ENCODE peak calls at places on chromosome 13, in ten cellular contexts. One of them, this sample, is unnamed.

GRCh38 chr13:24650157-24650556 is 30.1 kb upstream of the ATP12A start:
- DNase-seq in Karpas-422: no peak
- DNase-seq in AG04450: no peak
- DNase-seq in HTR-8/SVneo: no peak
- DNase-seq in trophoblast cell: no peak
- DNase-seq in RWPE2: no peak
- DNase-seq in midbrain: no peak
- DNase-seq in T-helper 9 cell: no peak
- DNase-seq in OCI-M1: no peak
- DNase-seq in NCI-H460: no peak
- DNase-seq in this sample: no peak

GRCh38 chr13:42396901-42397670 is 125.1 kb downstream of the AKAP11 start:
- DNase-seq in AG04450: no peak
- DNase-seq in Karpas-422: no peak
- DNase-seq in HTR-8/SVneo: no peak
- DNase-seq in midbrain: no peak
- DNase-seq in NCI-H460: no peak
- DNase-seq in trophoblast cell: no peak
- DNase-seq in RWPE2: no peak
- DNase-seq in T-helper 9 cell: no peak
- DNase-seq in OCI-M1: no peak
- DNase-seq in this sample: no peak

GRCh38 chr13:48265217-48265815 is 32.3 kb downstream of the ITM2B start:
- DNase-seq in RWPE2: no peak
- DNase-seq in OCI-M1: no peak
- DNase-seq in Karpas-422: no peak
- DNase-seq in NCI-H460: no peak
- DNase-seq in midbrain: no peak
- DNase-seq in AG04450: no peak
- DNase-seq in HTR-8/SVneo: no peak
- DNase-seq in T-helper 9 cell: no peak
- DNase-seq in trophoblast cell: no peak
- DNase-seq in this sample: no peak

GRCh38 chr13:27117947-27118346 is 53.7 kb downstream of the USP12 start:
- DNase-seq in HTR-8/SVneo: no peak
- DNase-seq in T-helper 9 cell: no peak
- DNase-seq in OCI-M1: no peak
- DNase-seq in AG04450: no peak
- DNase-seq in trophoblast cell: no peak
- DNase-seq in Karpas-422: no peak
- DNase-seq in RWPE2: no peak
- DNase-seq in NCI-H460: no peak
- DNase-seq in midbrain: no peak
- DNase-seq in this sample: no peak

GRCh38 chr13:110944121-110944967 is 29.5 kb upstream of the ANKRD10 start:
- DNase-seq in AG04450: peak
- DNase-seq in Karpas-422: peak
- DNase-seq in T-helper 9 cell: no peak
- DNase-seq in trophoblast cell: peak
- DNase-seq in NCI-H460: peak
- DNase-seq in HTR-8/SVneo: peak
- DNase-seq in midbrain: no peak
- DNase-seq in OCI-M1: peak
- DNase-seq in RWPE2: no peak
- DNase-seq in this sample: no peak

GRCh38 chr13:109783815-109784589 is 2.4 kb downstream of the IRS2 start:
- DNase-seq in Karpas-422: no peak
- DNase-seq in HTR-8/SVneo: no peak
- DNase-seq in NCI-H460: no peak
- DNase-seq in midbrain: no peak
- DNase-seq in T-helper 9 cell: no peak
- DNase-seq in trophoblast cell: peak
- DNase-seq in OCI-M1: no peak
- DNase-seq in RWPE2: no peak
- DNase-seq in AG04450: no peak
- DNase-seq in this sample: no peak

GRCh38 chr13:40077396-40078027 is 422.1 kb downstream of the COG6 start:
- DNase-seq in Karpas-422: no peak
- DNase-seq in trophoblast cell: peak
- DNase-seq in AG04450: no peak
- DNase-seq in RWPE2: no peak
- DNase-seq in NCI-H460: no peak
- DNase-seq in midbrain: no peak
- DNase-seq in OCI-M1: no peak
- DNase-seq in T-helper 9 cell: no peak
- DNase-seq in HTR-8/SVneo: no peak
- DNase-seq in this sample: no peak

GRCh38 chr13:38398810-38399493 is 49.3 kb downstream of the UFM1 start:
- DNase-seq in AG04450: no peak
- DNase-seq in trophoblast cell: peak
- DNase-seq in Karpas-422: no peak
- DNase-seq in midbrain: no peak
- DNase-seq in NCI-H460: no peak
- DNase-seq in OCI-M1: peak
- DNase-seq in T-helper 9 cell: no peak
- DNase-seq in RWPE2: no peak
- DNase-seq in HTR-8/SVneo: no peak
- DNase-seq in this sample: peak

GRCh38 chr13:45356966-45357689 is 16.1 kb upstream of the TPT1 start:
- DNase-seq in midbrain: no peak
- DNase-seq in HTR-8/SVneo: no peak
- DNase-seq in AG04450: no peak
- DNase-seq in T-helper 9 cell: no peak
- DNase-seq in RWPE2: no peak
- DNase-seq in OCI-M1: no peak
- DNase-seq in trophoblast cell: no peak
- DNase-seq in Karpas-422: no peak
- DNase-seq in NCI-H460: no peak
- DNase-seq in this sample: no peak

GRCh38 chr13:52048516-52048915 is 24.0 kb downstream of the UTP14C start:
- DNase-seq in Karpas-422: no peak
- DNase-seq in HTR-8/SVneo: no peak
- DNase-seq in T-helper 9 cell: no peak
- DNase-seq in OCI-M1: no peak
- DNase-seq in RWPE2: no peak
- DNase-seq in midbrain: no peak
- DNase-seq in AG04450: no peak
- DNase-seq in NCI-H460: no peak
- DNase-seq in trophoblast cell: no peak
- DNase-seq in this sample: no peak

GRCh38 chr13:60158321-60158801 is 5.4 kb downstream of the DIAPH3 start:
- DNase-seq in AG04450: no peak
- DNase-seq in NCI-H460: no peak
- DNase-seq in HTR-8/SVneo: no peak
- DNase-seq in trophoblast cell: no peak
- DNase-seq in OCI-M1: no peak
- DNase-seq in RWPE2: no peak
- DNase-seq in Karpas-422: no peak
- DNase-seq in T-helper 9 cell: no peak
- DNase-seq in midbrain: no peak
- DNase-seq in this sample: no peak

GRCh38 chr13:37001921-37002250 is 1.3 kb downstream of the EXOSC8 start:
- DNase-seq in HTR-8/SVneo: no peak
- DNase-seq in midbrain: no peak
- DNase-seq in OCI-M1: peak
- DNase-seq in AG04450: no peak
- DNase-seq in RWPE2: no peak
- DNase-seq in NCI-H460: no peak
- DNase-seq in trophoblast cell: peak
- DNase-seq in Karpas-422: no peak
- DNase-seq in T-helper 9 cell: no peak
- DNase-seq in this sample: no peak

GRCh38 chr13:94707400-94708021 is 4.8 kb downstream of the SOX21 start:
- DNase-seq in RWPE2: no peak
- DNase-seq in midbrain: peak
- DNase-seq in NCI-H460: no peak
- DNase-seq in HTR-8/SVneo: no peak
- DNase-seq in AG04450: no peak
- DNase-seq in trophoblast cell: peak
- DNase-seq in T-helper 9 cell: no peak
- DNase-seq in Karpas-422: no peak
- DNase-seq in OCI-M1: peak
- DNase-seq in this sample: no peak

GRCh38 chr13:84273163-84273562 is 390.9 kb upstream of the SLITRK1 start:
- DNase-seq in RWPE2: no peak
- DNase-seq in T-helper 9 cell: no peak
- DNase-seq in OCI-M1: no peak
- DNase-seq in AG04450: no peak
- DNase-seq in midbrain: no peak
- DNase-seq in HTR-8/SVneo: no peak
- DNase-seq in trophoblast cell: no peak
- DNase-seq in Karpas-422: no peak
- DNase-seq in NCI-H460: no peak
- DNase-seq in this sample: no peak

GRCh38 chr13:38159710-38160109 is 189.9 kb upstream of the UFM1 start:
- DNase-seq in trophoblast cell: no peak
- DNase-seq in midbrain: no peak
- DNase-seq in Karpas-422: no peak
- DNase-seq in OCI-M1: no peak
- DNase-seq in RWPE2: no peak
- DNase-seq in HTR-8/SVneo: no peak
- DNase-seq in AG04450: no peak
- DNase-seq in T-helper 9 cell: no peak
- DNase-seq in NCI-H460: no peak
- DNase-seq in this sample: no peak

GRCh38 chr13:102726430-102726829 is 31.6 kb upstream of the METTL21C start:
- DNase-seq in Karpas-422: peak
- DNase-seq in trophoblast cell: peak
- DNase-seq in NCI-H460: no peak
- DNase-seq in midbrain: no peak
- DNase-seq in HTR-8/SVneo: no peak
- DNase-seq in RWPE2: no peak
- DNase-seq in AG04450: no peak
- DNase-seq in OCI-M1: peak
- DNase-seq in T-helper 9 cell: no peak
- DNase-seq in this sample: no peak

GRCh38 chr13:40776681-40777165 is 5.7 kb upstream of the MRPS31 start:
- DNase-seq in NCI-H460: no peak
- DNase-seq in RWPE2: no peak
- DNase-seq in OCI-M1: peak
- DNase-seq in AG04450: no peak
- DNase-seq in trophoblast cell: peak
- DNase-seq in Karpas-422: peak
- DNase-seq in midbrain: no peak
- DNase-seq in HTR-8/SVneo: peak
- DNase-seq in T-helper 9 cell: peak
- DNase-seq in this sample: no peak

GRCh38 chr13:100542546-100543156 is 45.9 kb downstream of the GGACT start:
- DNase-seq in T-helper 9 cell: no peak
- DNase-seq in NCI-H460: no peak
- DNase-seq in AG04450: no peak
- DNase-seq in RWPE2: no peak
- DNase-seq in HTR-8/SVneo: peak
- DNase-seq in Karpas-422: peak
- DNase-seq in trophoblast cell: peak
- DNase-seq in OCI-M1: peak
- DNase-seq in midbrain: no peak
- DNase-seq in this sample: peak

GRCh38 chr13:43511260-43511970 is 275.4 kb downstream of the ENOX1 start:
- DNase-seq in Karpas-422: no peak
- DNase-seq in AG04450: no peak
- DNase-seq in trophoblast cell: no peak
- DNase-seq in OCI-M1: no peak
- DNase-seq in NCI-H460: no peak
- DNase-seq in RWPE2: no peak
- DNase-seq in T-helper 9 cell: no peak
- DNase-seq in HTR-8/SVneo: no peak
- DNase-seq in midbrain: no peak
- DNase-seq in this sample: no peak

GRCh38 chr13:87884874-87885273 is 213.7 kb downstream of the SLITRK5 start:
- DNase-seq in NCI-H460: peak
- DNase-seq in midbrain: peak
- DNase-seq in RWPE2: no peak
- DNase-seq in T-helper 9 cell: no peak
- DNase-seq in Karpas-422: no peak
- DNase-seq in trophoblast cell: no peak
- DNase-seq in OCI-M1: no peak
- DNase-seq in HTR-8/SVneo: peak
- DNase-seq in AG04450: peak
- DNase-seq in this sample: peak

GRCh38 chr13:28355822-28356371 is 139.0 kb downstream of the FLT1 start:
- DNase-seq in T-helper 9 cell: no peak
- DNase-seq in OCI-M1: peak
- DNase-seq in Karpas-422: no peak
- DNase-seq in midbrain: no peak
- DNase-seq in HTR-8/SVneo: no peak
- DNase-seq in NCI-H460: no peak
- DNase-seq in AG04450: no peak
- DNase-seq in RWPE2: no peak
- DNase-seq in trophoblast cell: no peak
- DNase-seq in this sample: peak

GRCh38 chr13:29901714-29902631 is 51.6 kb upstream of the UBL3 start:
- DNase-seq in Karpas-422: no peak
- DNase-seq in AG04450: peak
- DNase-seq in trophoblast cell: peak
- DNase-seq in NCI-H460: no peak
- DNase-seq in RWPE2: peak
- DNase-seq in HTR-8/SVneo: peak
- DNase-seq in T-helper 9 cell: peak
- DNase-seq in midbrain: no peak
- DNase-seq in OCI-M1: peak
- DNase-seq in this sample: peak

GRCh38 chr13:95571941-95572340 is 19.4 kb downstream of the CLDN10 start:
- DNase-seq in HTR-8/SVneo: no peak
- DNase-seq in Karpas-422: no peak
- DNase-seq in midbrain: no peak
- DNase-seq in NCI-H460: no peak
- DNase-seq in OCI-M1: no peak
- DNase-seq in RWPE2: no peak
- DNase-seq in trophoblast cell: peak
- DNase-seq in T-helper 9 cell: no peak
- DNase-seq in AG04450: no peak
- DNase-seq in this sample: no peak

GRCh38 chr13:51590966-51591627 is 6.8 kb downstream of the WDFY2 start:
- DNase-seq in AG04450: peak
- DNase-seq in OCI-M1: peak
- DNase-seq in midbrain: peak
- DNase-seq in NCI-H460: peak
- DNase-seq in Karpas-422: no peak
- DNase-seq in trophoblast cell: peak
- DNase-seq in HTR-8/SVneo: peak
- DNase-seq in T-helper 9 cell: no peak
- DNase-seq in RWPE2: no peak
- DNase-seq in this sample: no peak